ENCODE peak calls at places on chromosomes 12 and 14, in ten cellular contexts. P is thoracic aorta; S is ACHN; R is activated T-cell treated with anti-CD3 and anti-CD28 coated beads, Interleukin-2, amount 50 U/mL, for 72 hours; Z is pancreas; E is hepatic stellate cell; B is A172; Q is NCI-H1694 treated with DMSO at 0.1 percent for 48 hours; W is MCF 10A; L is glutamatergic neuron. M is an unnamed sample.

GRCh38 chr12:62657363-62657632 is 190.7 kb downstream of the MON2 start:
- DNase-seq in Z (no peak), P (no peak), B (no peak), R (no peak), L (no peak), E (no peak), Q (no peak), W (no peak), S (no peak), M (no peak)

GRCh38 chr12:93587601-93588000 is 15.1 kb downstream of the SOCS2 start:
- DNase-seq in E (no peak), B (no peak), Q (no peak), S (no peak), R (no peak), P (no peak), W (no peak), Z (no peak), L (no peak), M (no peak)

GRCh38 chr14:95237956-95238355 is 80.6 kb upstream of the DICER1 start:
- DNase-seq in P (no peak), Z (no peak), S (no peak), L (no peak), E (no peak), Q (no peak), B (no peak), W (no peak), R (no peak), M (no peak)

GRCh38 chr14:55073856-55074255 is 22.4 kb downstream of the MAPK1IP1L start:
- DNase-seq in W (peak), E (peak), S (no peak), Q (no peak), B (peak), L (no peak), Z (no peak), R (no peak), P (no peak), M (no peak)

GRCh38 chr12:127455347-127456265 is 811.4 kb upstream of the TMEM132C start:
- DNase-seq in Q (no peak), E (peak), W (no peak), L (peak), B (no peak), S (no peak), P (no peak), Z (no peak), R (no peak), M (no peak)

GRCh38 chr14:52059614-52060013 is 9.2 kb downstream of the NID2 start:
- DNase-seq in S (no peak), E (no peak), W (no peak), R (no peak), P (no peak), B (no peak), Q (no peak), L (no peak), Z (no peak), M (no peak)

GRCh38 chr12:9649532-9649940 is 20.0 kb upstream of the CLEC2D start:
- DNase-seq in Z (no peak), S (peak), L (no peak), R (no peak), B (no peak), P (no peak), E (no peak), W (peak), Q (no peak), M (no peak)

GRCh38 chr12:121582583-121583333 is 1.9 kb upstream of the KDM2B start:
- DNase-seq in S (no peak), R (no peak), Z (no peak), Q (no peak), E (no peak), P (no peak), W (no peak), L (no peak), B (no peak), M (no peak)

GRCh38 chr14:73785336-73785833 is 66.2 kb upstream of the PTGR2 start:
- DNase-seq in B (peak), L (no peak), Z (peak), P (no peak), S (peak), E (peak), Q (no peak), R (no peak), W (no peak), M (no peak)

GRCh38 chr12:30019386-30020140 is 235.8 kb upstream of the TMTC1 start:
- DNase-seq in P (no peak), Q (peak), W (no peak), Z (no peak), S (no peak), R (no peak), E (no peak), B (no peak), L (no peak), M (no peak)

GRCh38 chr12:69497308-69498026 is 27.3 kb downstream of the FRS2 start:
- DNase-seq in S (peak), P (no peak), Z (no peak), E (no peak), R (no peak), W (no peak), L (no peak), Q (no peak), B (no peak), M (no peak)

GRCh38 chr14:61923348-61923747 is 161.1 kb downstream of the SNAPC1 start:
- DNase-seq in Z (no peak), S (no peak), R (no peak), E (no peak), W (peak), B (peak), P (no peak), L (no peak), Q (no peak), M (no peak)

GRCh38 chr14:24051162-24051788 is 534 bp upstream of the CARMIL3 start:
- DNase-seq in B (no peak), L (no peak), Z (no peak), W (no peak), S (no peak), P (no peak), Q (no peak), R (no peak), E (no peak), M (peak)

GRCh38 chr14:68966872-68967301 is 12.2 kb downstream of the ACTN1 start:
- DNase-seq in B (no peak), P (no peak), Z (no peak), S (no peak), Q (no peak), R (no peak), L (no peak), E (no peak), W (no peak), M (no peak)

GRCh38 chr12:128810182-128811127 is 13.3 kb downstream of the SLC15A4 start:
- DNase-seq in S (no peak), L (no peak), W (no peak), R (peak), Z (no peak), P (no peak), E (no peak), Q (no peak), B (no peak), M (no peak)